ENCODE peak calls at places on chromosomes 7 and 10, in five cellular contexts. I, A, B, D and H are unnamed samples.

GRCh38 chr7:49635800-49636199 is 137.6 kb upstream of the VWC2 start:
- DNase-seq in I (no peak), A (no peak), B (peak), D (no peak), H (no peak)

GRCh38 chr7:81462672-81463071 is 307.2 kb downstream of the HGF start:
- DNase-seq in I (no peak), A (peak), B (no peak), D (no peak), H (peak)

GRCh38 chr10:118977022-118977599 is 52.4 kb upstream of the NANOS1 start:
- DNase-seq in I (no peak), A (no peak), B (no peak), D (no peak), H (no peak)

GRCh38 chr10:5252177-5253037 is 55.8 kb downstream of the AKR1C4 start:
- DNase-seq in I (no peak), A (peak), B (no peak), D (no peak), H (no peak)

GRCh38 chr7:151632750-151633515 is 113.2 kb upstream of the RHEB start:
- DNase-seq in I (peak), A (peak), B (no peak), D (peak), H (no peak)

GRCh38 chr7:2954433-2954853 is 89.2 kb downstream of the CARD11 start:
- DNase-seq in I (no peak), A (no peak), B (no peak), D (peak), H (no peak)

GRCh38 chr7:24700446-24701044 is 56.7 kb downstream of the GSDME start:
- DNase-seq in I (no peak), A (peak), B (no peak), D (no peak), H (no peak)

GRCh38 chr10:114754445-114755320 is 66.9 kb upstream of the FHIP2A start:
- DNase-seq in I (no peak), A (peak), B (no peak), D (no peak), H (peak)

GRCh38 chr10:111151595-111151994 is 74.8 kb downstream of the ADRA2A start:
- DNase-seq in I (no peak), A (no peak), B (no peak), D (no peak), H (no peak)

GRCh38 chr10:30645340-30645827 is 15.8 kb upstream of the LYZL2 start:
- DNase-seq in I (no peak), A (peak), B (peak), D (no peak), H (no peak)

GRCh38 chr7:149373089-149373488 is 87.8 kb downstream of the ZNF777 start:
- DNase-seq in I (no peak), A (no peak), B (no peak), D (no peak), H (no peak)

GRCh38 chr7:134995239-134996096 is 9.2 kb downstream of the AGBL3 start:
- DNase-seq in I (no peak), A (no peak), B (no peak), D (no peak), H (no peak)

GRCh38 chr10:119517235-119518141 is 25.0 kb downstream of the RGS10 start:
- DNase-seq in I (no peak), A (peak), B (no peak), D (no peak), H (no peak)

GRCh38 chr10:52314822-52315552 is 906 bp downstream of the DKK1 start:
- DNase-seq in I (no peak), A (peak), B (no peak), D (no peak), H (peak)

GRCh38 chr7:140631602-140632001 is 9.0 kb downstream of the DENND2A start:
- DNase-seq in I (no peak), A (no peak), B (no peak), D (no peak), H (no peak)

GRCh38 chr7:45236666-45237065 is 79.1 kb downstream of the RAMP3 start:
- DNase-seq in I (no peak), A (peak), B (no peak), D (no peak), H (no peak)

GRCh38 chr7:135169141-135169935 is 1.2 kb downstream of the CYREN start:
- DNase-seq in I (peak), A (peak), B (peak), D (peak), H (peak)

GRCh38 chr7:5630670-5631069 is 150.8 kb downstream of the RNF216 start:
- DNase-seq in I (no peak), A (no peak), B (no peak), D (peak), H (no peak)

GRCh38 chr10:72319416-72320254 is 35.1 kb downstream of the DNAJB12 start:
- DNase-seq in I (peak), A (peak), B (peak), D (peak), H (peak)

GRCh38 chr10:56231436-56231835 is 129.6 kb downstream of the ZWINT start:
- DNase-seq in I (no peak), A (no peak), B (no peak), D (no peak), H (no peak)

GRCh38 chr10:114682121-114682520 is 24.0 kb upstream of the ABLIM1 start:
- DNase-seq in I (no peak), A (no peak), B (no peak), D (no peak), H (no peak)

GRCh38 chr10:23345861-23346260 is 1.3 kb upstream of the C10orf67 start:
- DNase-seq in I (no peak), A (peak), B (no peak), D (no peak), H (peak)

GRCh38 chr7:151847681-151848081 is 29.2 kb downstream of the PRKAG2 start:
- DNase-seq in I (no peak), A (peak), B (no peak), D (no peak), H (no peak)

GRCh38 chr10:70328987-70329386 is 45.2 kb upstream of the NPFFR1 start:
- DNase-seq in I (no peak), A (peak), B (no peak), D (no peak), H (no peak)

DNA sequence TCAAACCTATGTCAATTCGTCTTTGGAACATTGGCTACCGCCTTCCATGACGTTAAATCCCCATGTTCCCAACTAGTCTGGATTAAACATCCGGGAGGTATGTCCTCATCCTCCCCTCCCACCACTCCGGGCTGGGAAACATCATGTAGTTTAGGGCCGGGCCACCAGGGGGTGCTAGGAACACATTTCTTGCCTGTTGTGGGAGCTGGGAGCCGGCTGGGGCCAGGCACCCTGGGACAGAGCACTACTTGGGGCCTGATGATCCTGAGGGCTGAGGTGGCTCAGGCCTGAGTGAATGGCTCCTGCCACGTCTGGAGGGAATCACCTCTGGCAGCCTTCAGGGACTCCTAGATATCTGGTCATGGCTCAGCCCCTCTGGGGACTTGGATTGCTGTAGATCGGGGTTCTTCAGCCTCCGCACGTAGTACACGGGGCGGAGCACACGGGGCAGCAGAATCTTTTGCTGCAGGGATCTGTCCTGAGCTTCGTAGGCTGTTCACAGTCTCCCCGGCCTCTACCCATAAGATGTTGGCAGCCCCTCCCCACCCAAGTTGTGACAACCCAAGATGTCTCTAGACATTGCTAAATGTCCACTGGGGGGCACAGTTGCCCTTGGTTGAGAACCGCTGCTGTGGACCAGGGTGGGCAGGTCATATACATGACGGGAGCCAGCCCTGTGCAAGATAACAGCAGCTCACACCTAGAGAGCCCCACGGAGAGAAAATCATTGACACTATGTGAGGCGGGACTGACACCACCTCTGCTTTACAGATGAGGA is 141.2 kb upstream of the ZNF716 start:
- DNase-seq in I (no peak), A (no peak), B (no peak), D (no peak), H (no peak)
- TF ChIP-seq CTCF in I (no peak), A (no peak), B (peak), D (no peak), H (no peak)

GRCh38 chr7:73428697-73429005 is 4.9 kb upstream of the FZD9 start:
- DNase-seq in I (no peak), A (no peak), B (no peak), D (no peak), H (no peak)

GRCh38 chr7:73429218-73429617 is 4.4 kb upstream of the FZD9 start:
- DNase-seq in I (no peak), A (no peak), B (peak), D (no peak), H (no peak)

GRCh38 chr7:73426016-73426415 is 7.6 kb upstream of the FZD9 start:
- DNase-seq in I (no peak), A (no peak), B (no peak), D (no peak), H (no peak)

GRCh38 chr7:73429622-73430505 is 3.7 kb upstream of the FZD9 start:
- DNase-seq in I (no peak), A (no peak), B (no peak), D (no peak), H (no peak)

GRCh38 chr7:73427902-73428696 is 5.5 kb upstream of the FZD9 start:
- DNase-seq in I (no peak), A (no peak), B (no peak), D (no peak), H (no peak)
- TF ChIP-seq CTCF in I (no peak), A (no peak), B (peak), D (no peak), H (no peak)

GRCh38 chr7:114939484-114940097 is 17.7 kb downstream of the MDFIC start:
- DNase-seq in I (no peak), A (no peak), B (no peak), D (no peak), H (no peak)
- TF ChIP-seq CTCF in I (no peak), A (no peak), B (no peak), D (no peak), H (no peak)

DNA sequence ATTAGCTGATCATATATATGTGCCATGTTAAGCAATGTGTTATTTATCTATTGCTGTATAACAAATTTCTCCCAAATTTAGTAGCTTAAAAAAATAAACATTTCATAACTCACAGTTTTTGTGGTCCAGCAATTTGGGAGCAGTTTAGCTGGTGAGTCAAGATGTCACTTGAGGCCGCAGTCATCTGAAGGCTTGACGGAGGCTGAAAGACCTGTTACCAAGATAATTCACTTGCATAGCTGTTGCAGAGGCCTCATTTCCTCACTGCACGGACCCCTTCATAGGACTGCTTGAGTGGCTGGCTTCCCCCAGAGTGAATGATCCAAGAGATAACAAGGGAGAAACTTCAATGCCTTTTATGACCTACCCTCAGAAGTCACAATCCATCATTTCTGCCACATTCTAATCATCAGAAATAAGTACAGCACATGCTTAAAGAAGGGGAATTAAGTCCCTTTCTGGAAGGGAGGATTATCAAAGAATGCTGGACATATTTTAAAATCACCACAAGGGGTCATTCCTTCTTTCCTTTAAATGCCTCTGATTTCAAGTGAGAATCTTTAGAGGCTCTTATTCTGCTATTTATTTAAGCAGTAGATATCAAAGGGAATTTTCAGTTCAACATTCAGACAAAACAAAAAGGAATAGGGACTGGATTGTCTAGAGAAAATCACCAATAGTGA is 10.5 kb upstream of the SRPK2 start:
- DNase-seq in I (no peak), A (peak), B (no peak), D (no peak), H (no peak)
- TF ChIP-seq CTCF in I (no peak), A (peak), B (peak), D (no peak), H (peak)